ENCODE peak calls at places on chromosomes 12 and 14, in five cellular contexts. M is activated naive CD4-positive, alpha-beta T cell; D is ACHN; Q is activated T-cell treated with anti-CD3 and anti-CD28 coated beads for 24 hours; F is COR-L47. E is an unnamed sample.

GRCh38 chr14:35806006-35806907 is 2.8 kb downstream of the RALGAPA1 start:
- DNase-seq in Q (no peak), F (no peak), M (no peak), D (no peak), E (no peak)

GRCh38 chr12:20099395-20099976 is 268.9 kb upstream of the PDE3A start:
- DNase-seq in F (peak), M (no peak), D (no peak), Q (no peak), E (no peak)

GRCh38 chr14:38254565-38255407 is 1.1 kb downstream of the CLEC14A start:
- DNase-seq in D (no peak), M (no peak), F (no peak), Q (no peak), E (no peak)

GRCh38 chr12:24153041-24153440 is 203.6 kb upstream of the SOX5 start:
- DNase-seq in D (no peak), F (no peak), Q (no peak), M (no peak), E (no peak)

GRCh38 chr12:131620946-131621681 is 89.8 kb upstream of the SFSWAP start:
- DNase-seq in Q (no peak), M (no peak), D (no peak), F (no peak), E (no peak)

GRCh38 chr12:26268841-26269553 is 73.6 kb downstream of the SSPN start:
- DNase-seq in M (no peak), D (no peak), Q (no peak), F (no peak), E (no peak)

GRCh38 chr12:28563926-28564325 is 373.7 kb downstream of the CCDC91 start:
- DNase-seq in F (no peak), M (no peak), Q (no peak), D (no peak), E (peak)

GRCh38 chr14:100117647-100118376 is 41.6 kb downstream of the DEGS2 start:
- DNase-seq in F (peak), Q (no peak), D (no peak), M (no peak), E (no peak)

GRCh38 chr14:65025818-65026217 is 39.1 kb downstream of the FNTB start:
- DNase-seq in Q (no peak), M (no peak), D (no peak), F (no peak), E (no peak)

GRCh38 chr12:10363922-10364838 is 25.7 kb downstream of the KLRK1 start:
- DNase-seq in M (no peak), D (peak), F (no peak), Q (no peak), E (peak)

GRCh38 chr12:125530876-125531275 is 465.6 kb downstream of the AACS start:
- DNase-seq in M (no peak), D (no peak), F (no peak), Q (no peak), E (no peak)

GRCh38 chr12:90126125-90126524 is 417.5 kb upstream of the ATP2B1 start:
- DNase-seq in M (no peak), Q (no peak), D (no peak), F (no peak), E (no peak)